ENCODE peak calls at places on chromosome 16, in six cellular contexts. M is aorta, A is left cardiac atrium, O is HCEC 1CT, P is fibroblast of the aortic adventitia, Q is right cardiac atrium. S is an unnamed sample.

GRCh38 chr16:8607214-8607613 is 14.3 kb upstream of the METTL22 start:
- DNase-seq in M (no peak), A (no peak), O (no peak), P (no peak), Q (no peak), S (no peak)

GRCh38 chr16:68200120-68200783 is 35.7 kb downstream of the ESRP2 start:
- DNase-seq in M (no peak), A (no peak), O (peak), P (peak), Q (no peak), S (no peak)

GRCh38 chr16:81693047-81693446 is 86.0 kb upstream of the PLCG2 start:
- DNase-seq in M (no peak), A (peak), O (no peak), P (peak), Q (no peak), S (no peak)

GRCh38 chr16:1466968-1467521 is 7.8 kb downstream of the CLCN7 start:
- DNase-seq in M (no peak), A (no peak), O (no peak), P (no peak), Q (peak), S (no peak)

GRCh38 chr16:85845276-85845675 is 45.8 kb downstream of the COX4I1 start:
- DNase-seq in M (peak), A (no peak), O (no peak), P (no peak), Q (no peak), S (no peak)

GRCh38 chr16:48999034-48999433 is 282.6 kb downstream of the CBLN1 start:
- DNase-seq in M (no peak), A (no peak), O (no peak), P (no peak), Q (no peak), S (no peak)

GRCh38 chr16:85635545-85636140 is 22.5 kb downstream of the GSE1 start:
- DNase-seq in M (no peak), A (no peak), O (no peak), P (no peak), Q (no peak), S (no peak)

GRCh38 chr16:82236875-82237274 is 66.9 kb upstream of the MPHOSPH6 start:
- DNase-seq in M (no peak), A (no peak), O (no peak), P (no peak), Q (no peak), S (no peak)

GRCh38 chr16:7513429-7513828 is 180.8 kb downstream of the RBFOX1 start:
- DNase-seq in M (no peak), A (no peak), O (no peak), P (no peak), Q (no peak), S (no peak)

GRCh38 chr16:67082891-67083290 is 26.9 kb upstream of the PHAF1 start:
- DNase-seq in M (no peak), A (no peak), O (no peak), P (no peak), Q (no peak), S (no peak)

GRCh38 chr16:80142940-80143339 is 397.9 kb upstream of the DYNLRB2 start:
- DNase-seq in M (no peak), A (no peak), O (no peak), P (no peak), Q (no peak), S (no peak)

GRCh38 chr16:12688972-12689850 is 114.5 kb downstream of the CPPED1 start:
- DNase-seq in M (no peak), A (no peak), O (no peak), P (no peak), Q (no peak), S (no peak)

GRCh38 chr16:55203570-55203969 is 120.4 kb upstream of the IRX6 start:
- DNase-seq in M (no peak), A (no peak), O (no peak), P (no peak), Q (no peak), S (no peak)

GRCh38 chr16:85168732-85169256 is 56.5 kb upstream of the CIBAR2 start:
- DNase-seq in M (peak), A (peak), O (peak), P (peak), Q (peak), S (peak)

GRCh38 chr16:80932725-80933124 is 74.0 kb downstream of the CMC2 start:
- DNase-seq in M (peak), A (peak), O (peak), P (peak), Q (peak), S (peak)

GRCh38 chr16:86740817-86741799 is 162.8 kb downstream of the FOXL1 start:
- DNase-seq in M (peak), A (peak), O (peak), P (peak), Q (peak), S (peak)

GRCh38 chr16:77462894-77463293 is 28.1 kb upstream of the ADAMTS18 start:
- DNase-seq in M (no peak), A (no peak), O (no peak), P (no peak), Q (no peak), S (no peak)

GRCh38 chr16:15434425-15435215 is at the start of gene BMERB1:
- DNase-seq in M (peak), A (peak), O (peak), P (peak), Q (peak), S (peak)

GRCh38 chr16:70696952-70697600 is 11.2 kb upstream of the MTSS2 start:
- DNase-seq in M (no peak), A (no peak), O (no peak), P (no peak), Q (no peak), S (no peak)

GRCh38 chr16:12084436-12084835 is 107.9 kb downstream of the SNX29 start:
- DNase-seq in M (no peak), A (no peak), O (no peak), P (no peak), Q (no peak), S (no peak)

GRCh38 chr16:50316848-50317630 is 50.7 kb downstream of the ADCY7 start:
- DNase-seq in M (no peak), A (no peak), O (no peak), P (no peak), Q (peak), S (peak)